ENCODE peak calls at places on chromosomes 13 and 19, in seven cellular contexts. H is cardiac muscle cell; Q is heart left ventricle; U is breast epithelium; C is spleen; F is CD8-positive, alpha-beta memory T cell; J is mammary epithelial cell. N is an unnamed sample. For H3K4me1 and H3K9me3, the result is how much of the 10 kb centered on the place peaks cover.

GRCh38 chr13:113608246-113608635 is 23.7 kb downstream of the TFDP1 start:
- DNase-seq in C (no peak), U (no peak), H (no peak), F (no peak), Q (no peak), J (no peak), N (no peak)

GRCh38 chr19:37975071-37975470 is 68.1 kb downstream of the SIPA1L3 start:
- DNase-seq in C (peak), Q (no peak), J (no peak), H (no peak), F (no peak), U (no peak), N (no peak)

GRCh38 chr13:39803156-39803555 is 147.7 kb downstream of the COG6 start:
- DNase-seq in H (no peak), Q (no peak), J (peak), C (no peak), F (no peak), U (no peak), N (no peak)

GRCh38 chr19:28436320-28436719 is 776.6 kb downstream of the UQCRFS1 start:
- DNase-seq in F (no peak), U (no peak), C (no peak), J (no peak), Q (no peak), H (no peak), N (no peak)

GRCh38 chr19:31256601-31256990 is 92.6 kb downstream of the TSHZ3 start:
- DNase-seq in C (no peak), H (no peak), Q (no peak), F (no peak), U (no peak), J (no peak), N (no peak)

GRCh38 chr19:42201489-42202289 is 15.8 kb downstream of the DEDD2 start:
- DNase-seq in F (no peak), U (no peak), Q (peak), J (no peak), H (no peak), C (peak), N (no peak)

GRCh38 chr13:20303636-20304035 is 71.5 kb upstream of the GJB6 start:
- DNase-seq in Q (no peak), H (no peak), C (no peak), U (no peak), F (no peak), J (peak), N (peak)

GRCh38 chr13:100573121-100573520 is 15.5 kb downstream of the GGACT start:
- DNase-seq in U (peak), Q (peak), F (peak), C (no peak), H (peak), J (peak), N (peak)

GRCh38 chr13:48223016-48223385 is 10.0 kb upstream of the ITM2B start:
- DNase-seq in C (no peak), J (no peak), F (peak), Q (no peak), H (no peak), U (no peak), N (no peak)

GRCh38 chr19:15441317-15441716 is 8.4 kb downstream of the WIZ start:
- DNase-seq in C (no peak), Q (no peak), J (no peak), U (no peak), F (no peak), H (no peak), N (no peak)

GRCh38 chr13:114078501-114079451 is 53.6 kb downstream of the RASA3 start:
- DNase-seq in F (peak), C (peak), J (peak), U (peak), H (no peak), Q (no peak), N (no peak)

GRCh38 chr19:29018542-29018941 is 194.4 kb downstream of the UQCRFS1 start:
- DNase-seq in U (no peak), H (no peak), J (no peak), F (no peak), Q (no peak), C (no peak), N (no peak)

GRCh38 chr19:30202060-30202600 is 170.1 kb upstream of the ZNF536 start:
- DNase-seq in C (no peak), Q (no peak), J (no peak), H (no peak), U (no peak), F (no peak), N (no peak)

GRCh38 chr19:46840157-46840942 is 10.3 kb downstream of the AP2S1 start:
- DNase-seq in U (no peak), F (peak), H (peak), C (peak), Q (no peak), J (peak), N (no peak)

GRCh38 chr13:20514866-20515265 is 10.8 kb downstream of the CRYL1 start:
- DNase-seq in F (no peak), J (no peak), Q (no peak), H (no peak), C (no peak), U (no peak), N (no peak)

GRCh38 chr13:97367016-97367415 is 67.0 kb upstream of the RAP2A start:
- DNase-seq in U (no peak), C (no peak), J (no peak), F (no peak), H (no peak), Q (no peak), N (no peak)

GRCh38 chr19:50428768-50429463 is 3.8 kb upstream of the MYBPC2 start:
- DNase-seq in Q (no peak), F (no peak), U (no peak), J (no peak), C (no peak), H (no peak), N (no peak)

GRCh38 chr19:50425581-50425980 is 6.8 kb downstream of the SPIB start:
- DNase-seq in C (no peak), Q (no peak), U (no peak), H (no peak), F (no peak), J (no peak), N (no peak)

GRCh38 chr19:50430888-50431342 is 1.8 kb upstream of the MYBPC2 start:
- DNase-seq in Q (no peak), H (no peak), C (no peak), F (no peak), J (no peak), U (no peak), N (no peak)

GRCh38 chr19:50427997-50428425 is 4.7 kb upstream of the MYBPC2 start:
- DNase-seq in H (peak), C (peak), J (no peak), U (peak), F (peak), Q (peak), N (no peak)

DNA sequence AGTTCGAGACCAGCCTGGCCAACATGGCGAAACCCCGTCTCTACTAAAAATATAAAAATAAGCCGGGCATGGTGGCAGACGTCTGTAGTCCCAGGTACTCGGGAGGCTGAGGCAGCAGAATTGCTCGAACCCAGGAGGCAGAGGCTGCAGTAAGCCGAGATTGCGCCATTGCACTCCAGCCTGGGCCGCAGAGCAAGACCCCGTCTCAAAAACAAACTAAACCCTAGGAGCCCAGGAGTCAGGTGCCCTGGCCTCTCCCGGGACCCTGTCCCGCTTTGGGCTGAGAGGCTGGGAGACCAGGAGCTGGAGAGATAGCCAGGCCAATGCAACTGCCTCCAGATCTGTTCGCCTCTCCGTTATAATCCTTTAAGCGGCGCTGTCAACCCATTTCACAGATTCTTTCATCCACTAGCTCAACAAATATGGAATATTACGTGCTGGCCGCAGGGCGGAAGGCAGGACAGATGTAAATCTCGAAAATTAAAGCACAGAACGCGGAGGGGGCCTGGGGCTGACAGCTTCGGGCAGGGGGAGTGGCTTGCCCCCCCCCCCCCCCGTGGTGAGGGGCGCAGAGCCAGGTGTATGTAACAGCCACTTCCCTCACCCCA is 5.3 kb upstream of the MYBPC2 start:
- DNase-seq in H (no peak), F (no peak), U (no peak), C (no peak), J (no peak), Q (no peak), N (no peak)
- H3K27ac ChIP-seq in H (no peak), F (no peak), U (peak), C (no peak), J (no peak), Q (no peak), N (no peak)

GRCh38 chr19:1251503-1252220 is 3.3 kb downstream of the MIDN start:
- DNase-seq in U (no peak), Q (peak), F (peak), H (no peak), C (peak), J (no peak), N (no peak)

GRCh38 chr19:1249298-1249989 is 1.1 kb downstream of the MIDN start:
- DNase-seq in U (peak), F (peak), H (peak), J (peak), C (peak), Q (peak), N (no peak)

GRCh38 chr19:1251233-1251502 is 2.8 kb downstream of the MIDN start:
- DNase-seq in C (no peak), J (peak), Q (no peak), U (no peak), F (no peak), H (peak), N (no peak)

GRCh38 chr19:1249990-1250298 is 1.6 kb downstream of the MIDN start:
- DNase-seq in U (no peak), F (no peak), H (no peak), J (no peak), C (no peak), Q (no peak), N (no peak)

GRCh38 chr19:1250374-1251232 is 2.2 kb downstream of the MIDN start:
- DNase-seq in Q (peak), J (no peak), C (peak), U (no peak), F (peak), H (peak), N (no peak)
- H3K4me1 ChIP-seq in Q (under half), J (under half), C (half or more), U (under half), F (under half), H (under half), N (under half)

GRCh38 chr13:37289212-37289935 is 183.9 kb upstream of the CSNK1A1L start:
- DNase-seq in J (no peak), Q (no peak), F (no peak), U (no peak), C (no peak), H (no peak), N (no peak)

GRCh38 chr13:37290691-37291090 is 185.2 kb upstream of the CSNK1A1L start:
- DNase-seq in F (no peak), H (no peak), C (no peak), Q (no peak), J (no peak), U (no peak), N (no peak)

GRCh38 chr13:37295573-37295972 is 190.1 kb upstream of the CSNK1A1L start:
- DNase-seq in J (no peak), C (no peak), H (no peak), U (no peak), F (no peak), Q (no peak), N (no peak)

GRCh38 chr13:37295046-37295445 is 189.6 kb upstream of the CSNK1A1L start:
- DNase-seq in J (no peak), H (no peak), C (no peak), U (no peak), Q (peak), F (no peak), N (no peak)

GRCh38 chr13:37293295-37293694 is 187.8 kb upstream of the CSNK1A1L start:
- DNase-seq in U (no peak), H (no peak), C (no peak), J (no peak), Q (no peak), F (no peak), N (no peak)
- H3K9me3 ChIP-seq in U (under half), H (under half), C (under half), J (under half), Q (under half), F (under half), N (under half)

DNA sequence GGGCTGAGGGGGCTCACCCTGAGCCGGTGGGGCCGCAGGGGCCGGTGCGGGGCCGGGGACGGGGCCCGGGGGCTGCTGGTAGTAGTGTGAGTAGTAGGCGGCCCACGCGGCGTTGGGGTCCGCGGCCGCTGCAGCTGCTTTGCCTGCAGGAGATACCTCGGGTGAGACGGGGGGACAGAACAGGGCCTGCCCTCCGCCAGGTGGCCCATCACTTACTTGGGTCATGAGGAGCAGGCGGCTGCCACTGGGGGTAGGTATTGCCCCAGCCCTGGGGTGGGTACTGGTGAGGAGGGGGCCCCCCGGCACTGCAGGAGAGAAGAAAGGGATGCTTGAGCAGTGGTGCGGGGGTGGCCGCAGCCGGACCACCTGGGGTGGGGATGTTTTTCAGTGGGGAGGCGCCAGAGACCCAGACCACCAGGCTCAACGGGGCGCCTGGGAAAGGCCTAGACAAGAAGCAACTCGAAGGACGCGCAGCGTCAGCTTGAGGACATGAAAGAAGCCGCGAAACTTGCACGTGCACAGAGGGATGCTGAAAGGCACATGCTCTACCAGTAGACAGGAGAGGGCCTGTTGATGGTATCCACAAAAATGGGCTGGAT is 8.9 kb downstream of the KHSRP start:
- DNase-seq in C (no peak), H (no peak), J (no peak), F (no peak), Q (no peak), U (no peak), N (no peak)
- H3K27ac ChIP-seq in C (no peak), H (no peak), J (no peak), F (no peak), Q (no peak), U (no peak), N (no peak)

DNA sequence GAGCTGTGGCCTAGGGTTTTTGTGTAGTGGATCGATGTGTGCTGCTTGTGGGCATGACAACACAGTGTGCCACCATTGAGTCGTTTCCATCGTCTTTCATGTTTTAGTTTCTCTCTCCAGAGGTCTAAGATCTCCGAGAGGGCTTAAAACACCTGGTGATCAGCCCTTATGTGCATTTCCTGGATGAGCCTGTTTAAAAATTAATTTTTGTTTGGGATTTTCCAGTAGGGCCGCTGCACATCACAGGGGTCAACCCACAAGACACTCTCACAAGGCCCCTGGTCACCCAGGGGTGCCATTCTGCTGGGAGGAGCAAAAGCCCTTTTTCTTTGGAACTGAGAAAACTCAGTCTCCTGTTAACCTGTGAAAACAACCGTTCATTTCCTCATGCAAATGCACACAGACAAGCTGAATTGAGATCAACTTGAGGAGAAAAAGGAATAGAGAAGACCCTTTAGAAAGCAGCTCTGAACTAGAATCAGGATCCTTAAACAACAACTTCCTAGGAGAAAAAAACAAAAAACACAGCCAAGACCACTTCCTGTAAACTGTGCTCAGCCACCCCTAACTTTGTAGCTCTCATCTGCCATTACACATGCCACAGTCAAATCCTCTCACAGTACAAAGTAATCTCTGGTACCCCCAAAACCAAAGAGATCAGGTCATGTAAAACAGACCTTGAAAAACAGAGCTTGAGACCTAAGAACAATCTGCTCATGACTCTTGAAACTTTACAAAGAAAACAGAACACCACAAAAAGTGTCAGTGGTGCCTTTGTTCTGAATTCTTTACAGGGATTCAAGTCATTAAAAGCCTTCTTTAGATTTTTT is 8.3 kb upstream of the MTRF1 start:
- DNase-seq in U (no peak), J (no peak), Q (no peak), H (no peak), F (peak), C (no peak), N (no peak)
- H3K4me1 ChIP-seq in U (under half), J (under half), Q (under half), H (under half), F (under half), C (under half), N (under half)

DNA sequence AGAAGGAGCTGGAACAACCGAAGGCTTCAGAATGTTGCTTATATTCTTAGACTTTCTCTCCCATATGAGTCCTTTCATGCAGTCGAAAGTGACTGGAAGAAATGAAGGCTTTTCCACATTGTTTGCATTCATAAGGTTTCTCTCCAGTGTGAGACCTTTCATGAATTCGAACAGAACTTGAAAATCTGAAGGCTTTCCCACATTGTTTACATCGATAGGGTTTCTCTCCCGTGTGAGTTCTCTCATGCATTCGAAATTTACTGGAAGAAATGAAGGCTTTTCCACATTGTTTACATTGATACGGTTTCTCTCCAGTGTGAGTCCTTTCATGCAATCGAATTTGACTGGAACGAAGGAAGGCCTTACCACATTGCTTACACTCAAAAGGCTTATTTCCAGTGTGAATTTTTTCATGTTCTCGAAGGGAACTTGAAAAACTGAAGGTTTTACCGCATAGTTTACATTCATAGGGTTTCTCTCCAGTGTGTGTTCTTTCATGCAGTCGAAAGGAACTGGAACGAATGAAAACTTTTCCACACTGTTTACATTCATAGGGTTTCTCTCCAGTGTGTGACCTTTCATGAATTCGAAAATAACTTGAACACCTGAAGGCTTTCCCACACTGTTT is 21.5 kb downstream of the ZNF14 start:
- DNase-seq in F (no peak), Q (no peak), J (no peak), C (no peak), U (no peak), H (no peak), N (no peak)
- H3K9me3 ChIP-seq in F (half or more), Q (half or more), J (half or more), C (half or more), U (half or more), H (under half), N (half or more)

DNA sequence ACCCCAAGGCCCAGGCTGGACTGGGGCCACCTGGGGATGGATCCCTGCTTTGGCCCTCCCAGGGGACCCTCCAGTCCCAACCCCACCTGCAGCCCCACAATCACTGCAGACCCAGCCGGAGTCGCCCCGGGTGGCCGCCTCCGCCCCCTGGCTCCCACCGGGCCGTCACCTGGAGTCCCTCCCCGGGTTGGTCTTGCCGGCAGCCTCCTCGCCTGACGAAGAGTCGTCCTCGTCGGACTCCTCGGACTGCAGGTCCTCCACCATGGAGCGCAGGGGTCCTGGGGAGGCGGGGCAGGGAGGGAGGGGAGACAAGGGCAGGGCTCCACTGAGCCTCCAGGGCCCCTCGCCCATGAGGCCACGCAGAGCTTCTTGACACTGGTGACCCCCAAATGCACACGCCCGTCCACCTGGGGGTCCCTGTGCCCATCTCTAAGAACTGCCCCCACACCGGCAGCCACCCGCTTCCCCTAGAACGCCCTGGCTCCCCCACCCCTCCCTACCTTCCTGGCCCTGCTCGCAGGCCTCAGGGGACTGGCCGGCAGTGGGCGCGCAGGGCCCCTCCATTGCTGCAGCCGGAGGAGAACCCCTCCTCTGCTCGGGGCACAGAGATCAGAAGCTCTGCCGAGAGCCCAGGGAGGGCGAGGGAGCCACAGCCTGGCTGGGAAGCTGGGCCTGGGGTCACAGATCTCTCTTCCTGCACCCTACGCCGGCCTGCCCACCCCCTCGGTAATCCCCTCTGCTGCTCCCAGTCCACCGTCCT is 63.4 kb downstream of the MLLT1 start:
- DNase-seq in Q (no peak), C (peak), U (no peak), H (no peak), J (no peak), F (no peak), N (no peak)
- H3K27ac ChIP-seq in Q (peak), C (no peak), U (no peak), H (peak), J (no peak), F (no peak), N (no peak)